ENCODE peak calls at places on chromosomes 1 and 21, in ten cellular contexts. N is lung, S is prostate gland, A is fibroblast of lung, D is WERI-Rb-1, U is psoas muscle, H is GM23338, L is A549, R is lower lobe of right lung, V is heart left ventricle. J is an unnamed sample.
A peak's percentile ranks its signal among the peaks of the same experiment; 100 is the strongest.

GRCh38 chr1:194208674-194209073 is 1022.3 kb upstream of the B3GALT2 start:
- DNase-seq in N (no peak), S (no peak), A (no peak), D (no peak), U (no peak), H (no peak), L (no peak), R (no peak), V (no peak), J (no peak)

GRCh38 chr1:228076796-228077430 is 5.6 kb upstream of the ARF1 start:
- DNase-seq in N (no peak), S (no peak), A (no peak), D (no peak), U (peak; percentile 53), H (no peak), L (no peak), R (peak; percentile 38), V (no peak), J (no peak)

GRCh38 chr1:87556326-87556725 is 227.6 kb downstream of the LMO4 start:
- DNase-seq in N (no peak), S (no peak), A (peak; percentile 29), D (no peak), U (no peak), H (no peak), L (no peak), R (no peak), V (no peak), J (no peak)

GRCh38 chr1:50969611-50970507 is at the start of gene CDKN2C:
- DNase-seq in N (peak; percentile 65), S (peak; percentile 79), A (peak; percentile 90), D (peak; percentile 90), U (peak; percentile 78), H (peak; percentile 61), L (no peak), R (peak; percentile 77), V (peak; percentile 83), J (peak; percentile 93)

GRCh38 chr1:37828410-37829074 is 20.5 kb upstream of the YRDC start:
- DNase-seq in N (no peak), S (no peak), A (no peak), D (no peak), U (no peak), H (no peak), L (no peak), R (no peak), V (no peak), J (no peak)

GRCh38 chr1:94698759-94699502 is 121.2 kb upstream of the SLC44A3 start:
- DNase-seq in N (no peak), S (no peak), A (peak; percentile 90), D (no peak), U (no peak), H (no peak), L (peak; percentile 6), R (no peak), V (no peak), J (no peak)

GRCh38 chr1:14778882-14779594 is 180.6 kb downstream of the KAZN start:
- DNase-seq in N (peak; percentile 41), S (no peak), A (no peak), D (peak; percentile 45), U (no peak), H (peak; percentile 85), L (peak; percentile 30), R (peak; percentile 58), V (no peak), J (no peak)

GRCh38 chr1:61435226-61435625 is 289.7 kb downstream of the TM2D1 start:
- DNase-seq in N (no peak), S (no peak), A (no peak), D (no peak), U (no peak), H (no peak), L (no peak), R (no peak), V (no peak), J (no peak)

GRCh38 chr1:4963251-4963650 is 308.8 kb downstream of the AJAP1 start:
- DNase-seq in N (no peak), S (no peak), A (peak; percentile 57), D (no peak), U (no peak), H (no peak), L (peak; percentile 33), R (no peak), V (no peak), J (no peak)

GRCh38 chr1:85047472-85048295 is 616 bp downstream of the MCOLN3 start:
- DNase-seq in N (peak; percentile 29), S (no peak), A (no peak), D (peak; percentile 48), U (no peak), H (peak; percentile 57), L (peak; percentile 7), R (peak; percentile 48), V (peak; percentile 27), J (no peak)

DNA sequence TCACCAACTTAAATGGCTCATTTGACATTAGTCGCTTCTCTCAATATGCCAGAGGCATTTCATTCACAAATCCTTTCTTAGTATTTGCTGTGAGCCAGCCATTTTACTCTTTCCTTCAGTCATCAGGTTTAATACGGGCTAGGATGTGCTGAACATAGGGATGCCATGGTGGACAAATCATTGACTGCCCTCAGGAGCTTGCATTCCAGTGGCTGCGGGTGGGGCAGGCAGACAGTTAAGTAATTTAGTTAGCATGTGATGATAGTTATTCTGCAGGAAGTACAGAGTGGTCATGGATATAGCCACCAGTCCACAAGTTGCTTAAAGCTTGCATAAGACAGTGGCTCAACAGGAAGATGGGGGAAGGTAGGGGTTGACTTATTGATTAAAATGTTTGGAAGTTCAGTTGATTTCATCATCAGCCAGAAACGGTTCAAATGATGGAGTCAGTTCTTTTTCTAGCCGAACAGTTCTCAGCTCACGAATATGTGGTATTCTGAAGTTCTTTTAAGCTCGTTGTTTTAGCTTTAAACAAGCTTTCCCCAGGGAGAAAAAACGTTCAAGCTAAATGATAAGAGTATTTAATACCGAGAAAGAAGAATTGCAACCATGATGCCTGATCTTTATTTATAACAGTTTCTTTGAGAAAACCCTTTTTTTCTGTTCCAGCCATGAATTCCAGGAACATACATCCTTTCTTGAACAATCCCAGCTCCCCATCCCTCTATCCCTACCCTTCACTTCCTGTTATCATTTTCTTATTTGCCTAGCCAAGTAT is 1.4 kb downstream of the SLC22A15 start:
- DNase-seq in N (peak; percentile 44), S (no peak), A (peak; percentile 29), D (no peak), U (no peak), H (peak; percentile 16), L (no peak), R (peak; percentile 66), V (no peak), J (no peak)
- H3K4me3 ChIP-seq in N (peak overlapping the region; percentile 17), S (no peak overlapping the region), A (peak overlapping the region; percentile 59), D (no peak overlapping the region), U (peak overlapping the region; percentile 64), H (peak overlapping the region; percentile 63), L (no peak overlapping the region), R (peak overlapping the region; percentile 70), V (peak overlapping the region; percentile 77), J (peak overlapping the region; percentile 89)

GRCh38 chr1:109160054-109160840 is 46.3 kb downstream of the ELAPOR1 start:
- DNase-seq in N (no peak), S (no peak), A (no peak), D (no peak), U (no peak), H (no peak), L (no peak), R (no peak), V (no peak), J (no peak)

GRCh38 chr1:109164538-109164937 is 49.2 kb upstream of the SARS1 start:
- DNase-seq in N (no peak), S (no peak), A (no peak), D (no peak), U (no peak), H (no peak), L (no peak), R (no peak), V (no peak), J (no peak)

GRCh38 chr1:109163549-109163948 is 49.6 kb downstream of the ELAPOR1 start:
- DNase-seq in N (no peak), S (no peak), A (no peak), D (no peak), U (no peak), H (no peak), L (no peak), R (no peak), V (no peak), J (no peak)

GRCh38 chr1:109162626-109163025 is 48.7 kb downstream of the ELAPOR1 start:
- DNase-seq in N (no peak), S (no peak), A (no peak), D (no peak), U (no peak), H (no peak), L (no peak), R (no peak), V (no peak), J (no peak)

GRCh38 chr1:109161836-109162606 is 48.1 kb downstream of the ELAPOR1 start:
- DNase-seq in N (peak; percentile 73), S (peak; percentile 61), A (peak; percentile 85), D (no peak), U (no peak), H (peak; percentile 39), L (no peak), R (peak; percentile 73), V (peak; percentile 57), J (no peak)
- H3K27ac ChIP-seq in N (peak overlapping the region; percentile 74), S (peak overlapping the region; percentile 57), A (peak overlapping the region; percentile 60), D (no peak overlapping the region), U (no peak overlapping the region), H (no peak overlapping the region), L (no peak overlapping the region), R (peak overlapping the region; percentile 58), V (no peak overlapping the region), J (peak overlapping the region; percentile 72)

GRCh38 chr1:26694185-26694572 is 1.6 kb upstream of the ARID1A start:
- DNase-seq in N (no peak), S (no peak), A (no peak), D (no peak), U (no peak), H (no peak), L (no peak), R (no peak), V (no peak), J (no peak)

GRCh38 chr1:26692211-26692792 is 3.5 kb upstream of the ARID1A start:
- DNase-seq in N (peak; percentile 88), S (peak; percentile 90), A (peak; percentile 97), D (peak; percentile 91), U (peak; percentile 89), H (peak; percentile 90), L (peak; percentile 79), R (peak; percentile 83), V (peak; percentile 89), J (peak; percentile 89)

GRCh38 chr1:26693557-26694184 is 2.1 kb upstream of the ARID1A start:
- DNase-seq in N (no peak), S (no peak), A (no peak), D (no peak), U (no peak), H (no peak), L (no peak), R (no peak), V (no peak), J (no peak)

GRCh38 chr1:26694597-26695416 is 1.0 kb upstream of the ARID1A start:
- DNase-seq in N (no peak), S (no peak), A (no peak), D (peak; percentile 14), U (no peak), H (no peak), L (no peak), R (no peak), V (no peak), J (no peak)

GRCh38 chr1:26692793-26693490 is 2.9 kb upstream of the ARID1A start:
- DNase-seq in N (peak; percentile 94), S (peak; percentile 96), A (peak; percentile 100), D (peak; percentile 97), U (peak; percentile 96), H (peak; percentile 98), L (peak; percentile 90), R (peak; percentile 94), V (peak; percentile 95), J (peak; percentile 97)
- TF ChIP-seq CTCF in N (peak; percentile 32), S (no peak), A (no peak), D (no peak), U (no peak), H (no peak), L (no peak), R (no peak), V (no peak), J (no peak)

GRCh38 chr21:39373634-39374033 is 24.7 kb upstream of the HMGN1 start:
- DNase-seq in N (no peak), S (no peak), A (peak; percentile 34), D (peak; percentile 52), U (no peak), H (peak; percentile 71), L (no peak), R (no peak), V (no peak), J (no peak)
- H3K4me3 ChIP-seq in N (no peak overlapping the region), S (no peak overlapping the region), A (no peak overlapping the region), D (no peak overlapping the region), U (no peak overlapping the region), H (no peak overlapping the region), L (no peak overlapping the region), R (no peak overlapping the region), V (no peak overlapping the region), J (no peak overlapping the region)

J was measured in coronary artery.